ENCODE peak calls at places on chromosomes 3 and 15, in six cellular contexts. U, B, H, G, X and D are unnamed samples.

GRCh38 chr15:57218826-57219576 is 157.3 kb upstream of the CGNL1 start:
- DNase-seq in X (peak; percentile 27), B (no peak), U (no peak), G (no peak), H (no peak), D (no peak)

GRCh38 chr15:84772031-84772430 is 23.6 kb downstream of the ZNF592 start:
- DNase-seq in G (no peak), H (no peak), X (no peak), B (no peak), U (no peak), D (no peak)

GRCh38 chr3:175397407-175397806 is 538.3 kb downstream of the NAALADL2 start:
- DNase-seq in X (peak; percentile 3), U (no peak), G (no peak), B (no peak), H (no peak), D (no peak)

GRCh38 chr3:37814547-37814946 is 47.1 kb upstream of the CTDSPL start:
- DNase-seq in H (no peak), G (no peak), U (no peak), X (peak; percentile 26), B (no peak), D (no peak)

GRCh38 chr3:168864107-168865021 is 768.6 kb upstream of the GOLIM4 start:
- DNase-seq in B (no peak), U (no peak), X (no peak), G (no peak), H (no peak), D (no peak)

GRCh38 chr3:66403268-66403990 is 97.4 kb downstream of the LRIG1 start:
- DNase-seq in B (no peak), G (no peak), X (no peak), H (no peak), U (no peak), D (no peak)

GRCh38 chr3:50154840-50155490 is at the start of gene SEMA3F:
- DNase-seq in G (no peak), B (no peak), H (peak; percentile 32), X (peak; percentile 96), U (peak; percentile 91), D (peak; percentile 88)

GRCh38 chr3:14016900-14017475 is 107.7 kb downstream of the CHCHD4 start:
- DNase-seq in X (no peak), B (peak; percentile 26), H (peak; percentile 38), G (no peak), U (no peak), D (peak; percentile 26)

GRCh38 chr3:59212128-59212764 is 162.4 kb upstream of the CFAP20DC start:
- DNase-seq in H (peak; percentile 26), X (peak; percentile 57), G (peak; percentile 19), U (peak; percentile 12), B (peak; percentile 22), D (peak; percentile 25)

GRCh38 chr3:144394052-144394451 is 422.4 kb downstream of the DIPK2A start:
- DNase-seq in G (no peak), B (no peak), X (no peak), U (no peak), H (no peak), D (no peak)

GRCh38 chr3:194123735-194124134 is 12.2 kb upstream of the HES1 start:
- DNase-seq in X (no peak), H (no peak), U (no peak), B (no peak), G (no peak), D (no peak)

GRCh38 chr15:42007386-42007785 is 13.5 kb downstream of the PLA2G4E start:
- DNase-seq in U (no peak), H (no peak), B (no peak), X (no peak), G (no peak), D (no peak)

GRCh38 chr3:183287301-183287971 is 34.4 kb downstream of the B3GNT5 start:
- DNase-seq in B (no peak), U (peak; percentile 36), X (no peak), G (no peak), H (no peak), D (no peak)

GRCh38 chr15:50438251-50438650 is 14.0 kb downstream of the USP8 start:
- DNase-seq in H (no peak), U (no peak), X (no peak), B (no peak), G (no peak), D (no peak)

GRCh38 chr3:71228156-71228885 is 355.2 kb downstream of the FOXP1 start:
- DNase-seq in U (no peak), X (no peak), G (no peak), B (no peak), H (no peak), D (no peak)

GRCh38 chr3:29072626-29073025 is 208.2 kb upstream of the RBMS3 start:
- DNase-seq in X (no peak), B (no peak), U (no peak), G (no peak), H (no peak), D (no peak)

GRCh38 chr3:133437391-133438093 is 37.7 kb downstream of the BFSP2 start:
- DNase-seq in X (peak; percentile 77), H (no peak), U (no peak), G (no peak), B (no peak), D (peak; percentile 90)

GRCh38 chr15:64247906-64248541 is 85.2 kb upstream of the PPIB start:
- DNase-seq in B (peak; percentile 87), U (peak; percentile 59), G (peak; percentile 75), X (peak; percentile 6), H (peak; percentile 93), D (peak; percentile 40)

GRCh38 chr3:197750863-197751737 is 1.4 kb downstream of the FYTTD1 start:
- DNase-seq in U (no peak), H (no peak), X (peak; percentile 32), B (no peak), G (no peak), D (peak; percentile 59)

GRCh38 chr3:159416854-159417253 is 571.8 kb upstream of the IL12A start:
- DNase-seq in X (no peak), G (no peak), B (no peak), H (no peak), U (no peak), D (no peak)

GRCh38 chr3:181534881-181535280 is 176.8 kb upstream of the SOX2 start:
- DNase-seq in G (no peak), B (no peak), H (no peak), X (peak; percentile 19), U (no peak), D (no peak)

GRCh38 chr3:185712337-185712736 is 112.5 kb downstream of the IGF2BP2 start:
- DNase-seq in G (no peak), U (no peak), X (no peak), B (no peak), H (no peak), D (no peak)

GRCh38 chr15:75785771-75786563 is 57.3 kb upstream of the UBE2Q2 start:
- DNase-seq in G (no peak), H (peak; percentile 31), X (peak; percentile 86), U (peak; percentile 44), B (no peak), D (no peak)

DNA sequence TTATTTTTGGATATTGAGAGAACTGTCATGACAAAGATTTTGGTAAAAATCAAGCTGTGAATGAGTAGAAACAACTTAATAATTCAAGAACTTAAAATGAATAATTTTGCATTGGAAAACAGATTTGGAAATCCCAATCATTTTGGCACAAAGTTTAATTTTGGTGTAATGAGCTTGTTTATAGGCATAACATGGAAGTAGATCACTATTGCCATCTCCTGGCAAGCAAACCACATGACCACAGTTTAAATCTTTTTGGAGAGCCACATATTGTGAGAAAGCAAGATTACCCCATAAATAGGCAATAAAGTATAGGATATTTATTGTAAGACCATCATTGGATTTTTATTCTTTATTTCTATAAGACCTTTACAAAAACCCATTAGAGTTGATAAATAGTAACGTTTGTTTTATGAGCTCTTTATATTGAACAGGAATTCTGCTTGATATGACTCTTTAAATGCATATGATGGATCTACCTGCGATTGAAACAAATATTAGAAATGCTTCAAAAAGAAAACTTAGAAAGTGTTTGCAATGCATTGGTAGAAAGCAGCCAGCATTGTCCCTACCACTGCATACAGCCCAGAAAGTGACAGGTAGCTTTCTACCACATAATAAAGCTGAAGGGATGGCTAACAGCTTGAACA is 766.9 kb downstream of the TBL1XR1 start:
- DNase-seq in H (peak; percentile 8), X (peak; percentile 39), B (peak; percentile 34), U (peak; percentile 6), G (no peak), D (peak; percentile 74)
- TF ChIP-seq JUND in H (no peak), X (no peak), B (no peak), U (no peak), G (no peak), D (no peak)

GRCh38 chr3:173911446-173911845 is 513.9 kb downstream of the NLGN1 start:
- DNase-seq in H (no peak), X (no peak), G (no peak), U (no peak), B (no peak), D (no peak)
- TF ChIP-seq JUND in H (no peak), X (no peak), G (no peak), U (no peak), B (no peak), D (no peak)

GRCh38 chr3:61819861-61820260 is 258.5 kb downstream of the PTPRG start:
- DNase-seq in X (no peak), U (no peak), G (no peak), B (no peak), H (no peak), D (no peak)

GRCh38 chr3:61822588-61822987 is 261.2 kb downstream of the PTPRG start:
- DNase-seq in X (no peak), G (no peak), U (no peak), B (no peak), H (no peak), D (no peak)

GRCh38 chr3:61820306-61820992 is 259.1 kb downstream of the PTPRG start:
- DNase-seq in G (no peak), X (no peak), B (no peak), U (no peak), H (no peak), D (no peak)

GRCh38 chr3:61824553-61825135 is 263.3 kb downstream of the PTPRG start:
- DNase-seq in U (no peak), H (peak; percentile 9), G (no peak), B (no peak), X (no peak), D (no peak)

DNA sequence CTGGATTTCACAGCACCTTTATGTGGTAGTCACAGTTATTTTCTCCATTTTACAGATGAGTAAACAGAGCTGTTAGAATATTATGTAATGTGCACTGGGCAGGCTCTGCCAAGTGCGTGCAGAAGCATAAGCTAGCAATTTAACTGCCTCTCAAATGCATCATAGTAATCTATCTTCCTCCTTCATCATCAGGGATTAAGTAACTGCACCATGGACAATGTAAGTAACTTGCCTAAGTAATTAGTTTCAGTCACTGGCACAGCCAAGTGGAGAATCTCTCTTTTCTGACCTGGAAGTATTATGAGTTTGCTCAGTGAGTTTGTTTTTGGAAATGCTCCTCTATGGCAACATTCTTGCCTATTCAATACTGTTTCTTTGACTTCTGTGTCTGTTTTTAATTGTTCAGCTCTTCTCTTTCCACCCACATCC is 260.5 kb downstream of the PTPRG start:
- DNase-seq in G (no peak), B (no peak), X (no peak), H (no peak), U (no peak), D (no peak)
- TF ChIP-seq JUND in G (no peak), B (no peak), X (no peak), H (no peak), U (no peak), D (no peak)

DNA sequence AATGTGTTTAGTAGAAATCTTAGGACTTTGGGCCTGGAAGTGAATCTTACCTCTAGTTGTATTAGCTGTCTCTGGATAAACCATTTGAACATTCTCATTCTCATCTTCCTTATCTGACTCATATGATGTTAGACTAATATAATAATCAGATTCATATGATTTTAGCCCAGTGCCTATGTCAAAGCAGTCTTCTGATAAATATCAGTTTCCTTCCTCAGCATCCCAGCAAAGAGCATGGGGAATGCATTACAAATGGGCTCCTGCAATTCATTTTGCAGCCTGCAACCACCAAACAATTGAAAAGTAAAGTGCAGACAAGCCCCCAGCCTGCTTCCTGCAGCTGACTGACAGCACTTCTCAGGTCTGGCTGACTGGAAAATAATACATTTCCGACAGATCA is 78.2 kb upstream of the STAC start:
- DNase-seq in G (no peak), B (no peak), H (no peak), X (peak; percentile 32), U (no peak), D (no peak)
- TF ChIP-seq JUND in G (no peak), B (no peak), H (no peak), X (peak; percentile 48), U (no peak), D (no peak)